ENCODE peak calls at places on chromosome 1, in four cellular contexts. One of them, this sample, is unnamed.
A peak's percentile ranks its signal among the peaks of the same experiment; 100 is the strongest.

GRCh38 chr1:6095511-6096242 is 50.0 kb downstream of the KCNAB2 start:
- DNase-seq in K562: no peak
- DNase-seq in H1: no peak
- DNase-seq in WTC11: no peak
- DNase-seq in this sample: no peak

GRCh38 chr1:179017383-179018326 is 8.0 kb upstream of the FAM20B start:
- DNase-seq in K562: peak; percentile 62
- DNase-seq in H1: no peak
- DNase-seq in WTC11: no peak
- DNase-seq in this sample: no peak

GRCh38 chr1:59290173-59290954 is 6.5 kb upstream of the FGGY start:
- DNase-seq in K562: peak; percentile 30
- DNase-seq in H1: peak; percentile 33
- DNase-seq in WTC11: peak; percentile 53
- DNase-seq in this sample: peak; percentile 42

GRCh38 chr1:29195875-29196274 is 14.2 kb upstream of the SRSF4 start:
- DNase-seq in K562: no peak
- DNase-seq in H1: no peak
- DNase-seq in WTC11: no peak
- DNase-seq in this sample: no peak

GRCh38 chr1:93317207-93317606 is 28.5 kb upstream of the DR1 start:
- DNase-seq in K562: no peak
- DNase-seq in H1: no peak
- DNase-seq in WTC11: no peak
- DNase-seq in this sample: no peak

GRCh38 chr1:180158149-180159147 is 3.8 kb downstream of the QSOX1 start:
- DNase-seq in K562: no peak
- DNase-seq in H1: no peak
- DNase-seq in WTC11: no peak
- DNase-seq in this sample: no peak

GRCh38 chr1:159177273-159177907 is 6.0 kb downstream of the CADM3 start:
- DNase-seq in K562: peak; percentile 65
- DNase-seq in H1: no peak
- DNase-seq in WTC11: peak; percentile 73
- DNase-seq in this sample: no peak

GRCh38 chr1:206498685-206499084 is 8.6 kb upstream of the RASSF5 start:
- DNase-seq in K562: no peak
- DNase-seq in H1: peak; percentile 51
- DNase-seq in WTC11: no peak
- DNase-seq in this sample: no peak

GRCh38 chr1:82646336-82646735 is 845.6 kb downstream of the ADGRL2 start:
- DNase-seq in K562: no peak
- DNase-seq in H1: no peak
- DNase-seq in WTC11: peak; percentile 13
- DNase-seq in this sample: no peak

GRCh38 chr1:29826646-29827045 is 590.3 kb downstream of the PTPRU start:
- DNase-seq in K562: no peak
- DNase-seq in H1: no peak
- DNase-seq in WTC11: no peak
- DNase-seq in this sample: no peak

GRCh38 chr1:68623700-68624099 is 126.8 kb upstream of the DEPDC1 start:
- DNase-seq in K562: no peak
- DNase-seq in H1: no peak
- DNase-seq in WTC11: no peak
- DNase-seq in this sample: no peak

GRCh38 chr1:20936621-20937020 is 149.5 kb upstream of the HP1BP3 start:
- DNase-seq in K562: no peak
- DNase-seq in H1: no peak
- DNase-seq in WTC11: no peak
- DNase-seq in this sample: no peak

GRCh38 chr1:156677616-156678596 is 699 bp upstream of the NES start:
- DNase-seq in K562: peak; percentile 77
- DNase-seq in H1: no peak
- DNase-seq in WTC11: peak; percentile 77
- DNase-seq in this sample: peak; percentile 78

GRCh38 chr1:62335656-62336055 is 16.4 kb upstream of the KANK4 start:
- DNase-seq in K562: no peak
- DNase-seq in H1: no peak
- DNase-seq in WTC11: no peak
- DNase-seq in this sample: no peak

GRCh38 chr1:50920409-50920808 is 39.7 kb downstream of the FAF1 start:
- DNase-seq in K562: no peak
- DNase-seq in H1: no peak
- DNase-seq in WTC11: no peak
- DNase-seq in this sample: no peak

GRCh38 chr1:33036526-33037503 is at the start of gene AK2:
- DNase-seq in K562: peak; percentile 99
- DNase-seq in H1: peak; percentile 91
- DNase-seq in WTC11: peak; percentile 93
- DNase-seq in this sample: peak; percentile 97

GRCh38 chr1:19799233-19799876 is 361 bp downstream of the TMCO4 start:
- DNase-seq in K562: peak; percentile 85
- DNase-seq in H1: no peak
- DNase-seq in WTC11: no peak
- DNase-seq in this sample: peak; percentile 83

GRCh38 chr1:89065077-89065868 is at the start of gene GBP1:
- DNase-seq in K562: no peak
- DNase-seq in H1: no peak
- DNase-seq in WTC11: no peak
- DNase-seq in this sample: no peak

GRCh38 chr1:56125316-56125715 is 454.0 kb downstream of the PLPP3 start:
- DNase-seq in K562: no peak
- DNase-seq in H1: no peak
- DNase-seq in WTC11: no peak
- DNase-seq in this sample: no peak

GRCh38 chr1:108527837-108528236 is 32.1 kb upstream of the EEIG2 start:
- DNase-seq in K562: no peak
- DNase-seq in H1: no peak
- DNase-seq in WTC11: no peak
- DNase-seq in this sample: no peak

GRCh38 chr1:108527135-108527534 is 32.8 kb upstream of the EEIG2 start:
- DNase-seq in K562: no peak
- DNase-seq in H1: no peak
- DNase-seq in WTC11: no peak
- DNase-seq in this sample: no peak

GRCh38 chr1:108524676-108525075 is 35.2 kb upstream of the EEIG2 start:
- DNase-seq in K562: no peak
- DNase-seq in H1: no peak
- DNase-seq in WTC11: no peak
- DNase-seq in this sample: no peak

GRCh38 chr1:108523829-108524228 is 36.1 kb upstream of the EEIG2 start:
- DNase-seq in K562: no peak
- DNase-seq in H1: no peak
- DNase-seq in WTC11: no peak
- DNase-seq in this sample: no peak

DNA sequence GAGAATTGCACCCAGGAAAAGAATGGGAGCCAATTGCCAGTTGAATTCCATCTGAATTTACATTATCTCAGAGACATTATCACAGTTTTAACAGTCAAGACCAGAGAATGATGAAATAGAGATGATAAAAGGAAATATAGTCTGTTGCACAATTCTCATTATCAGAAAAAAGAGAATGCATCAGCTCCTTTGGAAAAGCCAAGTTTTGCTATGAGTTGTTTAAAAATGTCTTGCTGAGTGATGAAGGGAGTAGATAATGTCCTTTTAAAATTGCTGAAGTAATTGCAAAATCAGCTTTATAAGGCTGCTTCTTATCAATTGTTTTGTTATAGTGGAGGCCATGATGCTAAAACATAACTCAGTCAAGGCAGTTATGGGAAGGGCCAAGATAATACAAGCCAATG is 37.9 kb upstream of the EEIG2 start:
- DNase-seq in K562: no peak
- DNase-seq in H1: no peak
- DNase-seq in WTC11: no peak
- DNase-seq in this sample: no peak
- TF ChIP-seq TEAD4 in K562: no peak
- TF ChIP-seq TEAD4 in H1: no peak
- TF ChIP-seq TEAD4 in WTC11: no peak
- TF ChIP-seq TEAD4 in this sample: no peak

GRCh38 chr1:8285103-8285502 is 32.8 kb upstream of the SLC45A1 start:
- DNase-seq in K562: no peak
- DNase-seq in H1: no peak
- DNase-seq in WTC11: no peak
- DNase-seq in this sample: no peak

GRCh38 chr1:8284167-8284566 is 33.7 kb upstream of the SLC45A1 start:
- DNase-seq in K562: no peak
- DNase-seq in H1: no peak
- DNase-seq in WTC11: no peak
- DNase-seq in this sample: no peak

GRCh38 chr1:8285965-8286364 is 31.9 kb upstream of the SLC45A1 start:
- DNase-seq in K562: no peak
- DNase-seq in H1: no peak
- DNase-seq in WTC11: no peak
- DNase-seq in this sample: no peak

GRCh38 chr1:8283058-8283884 is 34.6 kb upstream of the SLC45A1 start:
- DNase-seq in K562: no peak
- DNase-seq in H1: no peak
- DNase-seq in WTC11: no peak
- DNase-seq in this sample: no peak

GRCh38 chr1:8281843-8282509 is 35.9 kb upstream of the SLC45A1 start:
- DNase-seq in K562: no peak
- DNase-seq in H1: no peak
- DNase-seq in WTC11: no peak
- DNase-seq in this sample: no peak
- TF ChIP-seq TEAD4 in K562: no peak
- TF ChIP-seq TEAD4 in H1: no peak
- TF ChIP-seq TEAD4 in WTC11: no peak
- TF ChIP-seq TEAD4 in this sample: no peak

GRCh38 chr1:182699673-182700350 is 15.4 kb upstream of the RGS8 start:
- DNase-seq in K562: no peak
- DNase-seq in H1: peak; percentile 50
- DNase-seq in WTC11: peak; percentile 88
- DNase-seq in this sample: no peak
- TF ChIP-seq TEAD4 in K562: no peak
- TF ChIP-seq TEAD4 in H1: no peak
- TF ChIP-seq TEAD4 in WTC11: no peak
- TF ChIP-seq TEAD4 in this sample: no peak

GRCh38 chr1:53552981-53553733 is 94.0 kb downstream of the DMRTB1 start:
- DNase-seq in K562: no peak
- DNase-seq in H1: no peak
- DNase-seq in WTC11: peak; percentile 7
- DNase-seq in this sample: no peak
- TF ChIP-seq TEAD4 in K562: no peak
- TF ChIP-seq TEAD4 in H1: no peak
- TF ChIP-seq TEAD4 in WTC11: no peak
- TF ChIP-seq TEAD4 in this sample: no peak

GRCh38 chr1:199029855-199030254 is 391.0 kb downstream of the PTPRC start:
- DNase-seq in K562: no peak
- DNase-seq in H1: no peak
- DNase-seq in WTC11: no peak
- DNase-seq in this sample: no peak

GRCh38 chr1:199033709-199034108 is 394.9 kb downstream of the PTPRC start:
- DNase-seq in K562: no peak
- DNase-seq in H1: no peak
- DNase-seq in WTC11: no peak
- DNase-seq in this sample: no peak

DNA sequence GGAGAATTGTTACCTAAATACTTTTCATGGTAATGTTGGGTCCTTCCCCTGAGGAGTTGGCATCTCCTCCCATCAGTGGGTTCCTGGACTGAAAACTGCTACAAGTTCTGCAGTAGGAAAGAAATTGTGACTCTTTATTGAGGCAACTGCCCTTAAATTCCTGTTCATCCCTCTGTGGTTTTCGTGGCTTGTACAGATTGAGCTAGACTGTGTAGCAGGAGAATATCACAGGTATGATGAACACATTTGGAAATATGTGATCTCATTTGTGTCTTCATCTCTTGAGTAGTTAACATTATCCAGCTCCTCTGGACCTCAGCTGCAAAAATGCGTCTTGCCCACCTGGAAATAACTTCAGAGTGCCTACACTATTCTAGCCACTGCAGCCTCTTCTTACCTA is 390.6 kb downstream of the PTPRC start:
- DNase-seq in K562: no peak
- DNase-seq in H1: no peak
- DNase-seq in WTC11: no peak
- DNase-seq in this sample: no peak
- TF ChIP-seq TEAD4 in K562: no peak
- TF ChIP-seq TEAD4 in H1: no peak
- TF ChIP-seq TEAD4 in WTC11: no peak
- TF ChIP-seq TEAD4 in this sample: no peak

GRCh38 chr1:245261786-245262185 is 107.0 kb downstream of the KIF26B start:
- DNase-seq in K562: no peak
- DNase-seq in H1: no peak
- DNase-seq in WTC11: no peak
- DNase-seq in this sample: no peak

GRCh38 chr1:245266105-245266504 is 111.3 kb downstream of the KIF26B start:
- DNase-seq in K562: no peak
- DNase-seq in H1: no peak
- DNase-seq in WTC11: no peak
- DNase-seq in this sample: no peak

GRCh38 chr1:245263701-245264100 is 108.9 kb downstream of the KIF26B start:
- DNase-seq in K562: no peak
- DNase-seq in H1: no peak
- DNase-seq in WTC11: no peak
- DNase-seq in this sample: no peak

GRCh38 chr1:245262876-245263625 is 108.3 kb downstream of the KIF26B start:
- DNase-seq in K562: no peak
- DNase-seq in H1: no peak
- DNase-seq in WTC11: no peak
- DNase-seq in this sample: no peak

GRCh38 chr1:245264226-245264625 is 109.4 kb downstream of the KIF26B start:
- DNase-seq in K562: no peak
- DNase-seq in H1: no peak
- DNase-seq in WTC11: no peak
- DNase-seq in this sample: no peak
- TF ChIP-seq TEAD4 in K562: no peak
- TF ChIP-seq TEAD4 in H1: no peak
- TF ChIP-seq TEAD4 in WTC11: no peak
- TF ChIP-seq TEAD4 in this sample: no peak

DNA sequence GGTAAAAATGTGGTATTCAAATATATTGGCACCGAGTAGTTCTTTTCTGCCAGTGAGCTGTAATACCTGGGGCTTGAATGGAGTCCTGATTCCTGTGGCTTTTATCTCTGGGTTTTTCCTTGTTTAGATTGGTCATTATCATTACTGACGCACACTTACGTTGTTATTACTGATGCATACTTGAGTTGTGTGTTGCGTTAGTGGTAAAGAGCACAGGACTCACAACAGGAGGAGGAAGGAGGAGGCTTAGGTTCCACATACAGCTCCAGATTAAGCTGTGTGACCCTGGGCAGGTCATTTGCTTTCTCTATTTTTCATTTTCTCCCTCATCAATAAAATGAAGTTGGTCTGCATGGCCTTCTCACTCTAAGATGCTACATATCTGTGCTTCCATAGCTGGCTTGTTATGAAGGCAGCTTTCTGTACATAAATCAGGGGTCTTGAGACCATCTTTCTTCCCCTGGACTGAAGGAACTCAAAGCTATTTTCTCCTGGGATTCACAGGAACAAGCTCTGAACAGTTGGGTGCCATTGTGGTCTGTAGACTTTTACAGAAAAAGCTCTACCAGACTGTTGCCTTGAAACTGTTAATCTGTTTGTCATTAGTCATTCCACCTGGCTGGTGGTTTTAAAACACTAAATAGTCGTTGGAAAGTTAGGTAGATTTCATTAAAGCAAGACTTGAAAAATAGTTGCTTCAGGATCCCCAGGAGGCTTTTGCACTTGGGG is 5.6 kb downstream of the ARID1A start:
- DNase-seq in K562: no peak
- DNase-seq in H1: no peak
- DNase-seq in WTC11: no peak
- DNase-seq in this sample: no peak
- TF ChIP-seq TEAD4 in K562: no peak
- TF ChIP-seq TEAD4 in H1: no peak
- TF ChIP-seq TEAD4 in WTC11: no peak
- TF ChIP-seq TEAD4 in this sample: no peak

GRCh38 chr1:231407537-231408396 is 14.3 kb downstream of the EGLN1 start:
- DNase-seq in K562: no peak
- DNase-seq in H1: no peak
- DNase-seq in WTC11: no peak
- DNase-seq in this sample: no peak
- TF ChIP-seq TEAD4 in K562: no peak
- TF ChIP-seq TEAD4 in H1: no peak
- TF ChIP-seq TEAD4 in WTC11: no peak
- TF ChIP-seq TEAD4 in this sample: no peak